ENCODE peak calls at places on chromosomes 7 and 10, in four cellular contexts. V is NCI-H1105, S is foreskin fibroblast, B is cardiac septum. Q is an unnamed sample.

GRCh38 chr10:119206603-119207366 is 586 bp upstream of the GRK5 start:
- DNase-seq in V (peak), B (peak), S (peak), Q (peak)

GRCh38 chr7:128835231-128835751 is 5.1 kb downstream of the FLNC start:
- DNase-seq in S (no peak), V (no peak), B (no peak), Q (no peak)

GRCh38 chr7:129332354-129333056 is 101.7 kb upstream of the STRIP2 start:
- DNase-seq in S (peak), V (no peak), B (no peak), Q (peak)

GRCh38 chr7:3495957-3496356 is 194.9 kb downstream of the SDK1 start:
- DNase-seq in B (no peak), S (no peak), V (no peak), Q (no peak)

GRCh38 chr10:49646256-49646870 is 32.5 kb downstream of the CHAT start:
- DNase-seq in S (no peak), V (no peak), B (peak), Q (no peak)

GRCh38 chr7:33788493-33788892 is 116.8 kb upstream of the BMPER start:
- DNase-seq in V (no peak), S (no peak), B (no peak), Q (no peak)

GRCh38 chr10:60288291-60288690 is 101.4 kb downstream of the ANK3 start:
- DNase-seq in S (peak), B (no peak), V (no peak), Q (no peak)

GRCh38 chr7:109879429-109879828 is 1211.5 kb upstream of the LRRN3 start:
- DNase-seq in S (no peak), V (peak), B (no peak), Q (no peak)

GRCh38 chr10:43645866-43646265 is 2.8 kb downstream of the ZNF32 start:
- DNase-seq in V (no peak), S (no peak), B (no peak), Q (no peak)

GRCh38 chr7:102451371-102452054 is 13.2 kb downstream of the ALKBH4 start:
- DNase-seq in S (peak), B (no peak), V (peak), Q (peak)

GRCh38 chr10:13102002-13102794 is 2.2 kb downstream of the OPTN start:
- DNase-seq in B (no peak), V (no peak), S (peak), Q (peak)

GRCh38 chr7:40162516-40162915 is 27.7 kb downstream of the SUGCT start:
- DNase-seq in B (no peak), S (peak), V (no peak), Q (no peak)

GRCh38 chr7:136293272-136293671 is 316.1 kb upstream of the MTPN start:
- DNase-seq in S (no peak), V (no peak), B (no peak), Q (no peak)

GRCh38 chr7:142632291-142633134 is 116.8 kb upstream of the PRSS1 start:
- DNase-seq in S (peak), V (peak), B (no peak), Q (peak)

GRCh38 chr10:930415-931325 is 835 bp downstream of the LARP4B start:
- DNase-seq in S (peak), V (no peak), B (no peak), Q (peak)

GRCh38 chr7:41617987-41618386 is 84.9 kb downstream of the INHBA start:
- DNase-seq in V (no peak), S (no peak), B (no peak), Q (no peak)

GRCh38 chr7:602341-603141 is 82.9 kb upstream of the PDGFA start:
- DNase-seq in S (no peak), B (no peak), V (no peak), Q (no peak)

GRCh38 chr10:79299397-79300370 is 47.6 kb upstream of the PPIF start:
- DNase-seq in V (no peak), B (no peak), S (peak), Q (peak)

GRCh38 chr7:96991850-96992623 is 13.3 kb upstream of the DLX6 start:
- DNase-seq in S (no peak), V (no peak), B (no peak), Q (no peak)

GRCh38 chr10:103917326-103918052 is 495 bp downstream of the STN1 start:
- DNase-seq in B (peak), S (peak), V (no peak), Q (no peak)

GRCh38 chr7:41695661-41696322 is 7.1 kb downstream of the INHBA start:
- DNase-seq in B (no peak), V (no peak), S (no peak), Q (no peak)

GRCh38 chr10:47023237-47024045 is 112.2 kb downstream of the PTPN20 start:
- DNase-seq in B (peak), S (no peak), V (no peak), Q (no peak)